ENCODE peak calls at places on chromosomes 1 and 21, in six cellular contexts. M, X, C, Q, I and R are unnamed samples.

GRCh38 chr1:54327386-54328116 is 78.6 kb downstream of the SSBP3 start:
- DNase-seq in I (no peak), Q (no peak), X (no peak), C (no peak), M (no peak), R (no peak)

GRCh38 chr1:7524681-7525340 is 246.3 kb upstream of the VAMP3 start:
- DNase-seq in I (no peak), C (no peak), M (no peak), X (no peak), Q (no peak), R (no peak)

GRCh38 chr1:78762113-78762512 is 112.5 kb downstream of the IFI44 start:
- DNase-seq in I (no peak), C (no peak), Q (no peak), X (no peak), M (no peak), R (no peak)

GRCh38 chr21:14995695-14996490 is 68.9 kb downstream of the NRIP1 start:
- DNase-seq in I (no peak), M (no peak), Q (peak; percentile 43), C (no peak), X (no peak), R (no peak)

GRCh38 chr1:229254910-229255541 is 15.9 kb upstream of the RAB4A start:
- DNase-seq in X (no peak), Q (peak; percentile 32), M (no peak), C (no peak), I (no peak), R (peak; percentile 65)

GRCh38 chr1:11194407-11195176 is 5.4 kb downstream of the ANGPTL7 start:
- DNase-seq in M (no peak), C (no peak), Q (no peak), X (no peak), I (no peak), R (no peak)

GRCh38 chr1:203839081-203839480 is 22.3 kb upstream of the SNRPE start:
- DNase-seq in I (no peak), C (peak; percentile 75), Q (peak; percentile 27), M (no peak), X (no peak), R (no peak)

GRCh38 chr1:183210678-183211077 is 24.6 kb downstream of the LAMC2 start:
- DNase-seq in X (no peak), C (no peak), Q (no peak), M (no peak), I (no peak), R (no peak)

GRCh38 chr1:200776949-200777348 is 38.3 kb downstream of the CAMSAP2 start:
- DNase-seq in X (no peak), Q (no peak), M (no peak), I (no peak), C (no peak), R (no peak)

GRCh38 chr1:150970818-150971582 is 3.6 kb downstream of the CERS2 start:
- DNase-seq in I (no peak), Q (peak; percentile 53), C (no peak), M (no peak), X (no peak), R (peak; percentile 62)

GRCh38 chr1:12056331-12056841 is 6.7 kb upstream of the TNFRSF8 start:
- DNase-seq in Q (no peak), M (no peak), I (no peak), C (no peak), X (no peak), R (no peak)